ENCODE peak calls at places on chromosomes 4 and X, in seven cellular contexts. J is choroid plexus epithelial cell, O is WERI-Rb-1, R is right lobe of liver, D is cardiac fibroblast, X is fibroblast of pulmonary artery, Q is AG10803. Y is an unnamed sample.

GRCh38 chr4:122966201-122966600 is 43.8 kb upstream of the NUDT6 start:
- DNase-seq in J (no peak), O (no peak), R (no peak), D (no peak), X (no peak), Q (no peak), Y (no peak)

GRCh38 chrX:51975811-51976210 is 82.4 kb downstream of the MAGED1 start:
- DNase-seq in J (no peak), O (no peak), R (no peak), D (no peak), X (no peak), Q (no peak), Y (no peak)

GRCh38 chrX:10415704-10416001 is 204.7 kb downstream of the MID1 start:
- DNase-seq in J (peak), O (no peak), R (no peak), D (no peak), X (peak), Q (peak), Y (peak)

GRCh38 chrX:38052096-38052495 is 45.7 kb downstream of the SYTL5 start:
- DNase-seq in J (peak), O (no peak), R (no peak), D (peak), X (peak), Q (peak), Y (peak)

GRCh38 chr4:169682360-169683047 is 62.1 kb downstream of the CLCN3 start:
- DNase-seq in J (peak), O (no peak), R (no peak), D (peak), X (peak), Q (peak), Y (peak)

GRCh38 chrX:118534716-118535493 is 39.3 kb downstream of the DOCK11 start:
- DNase-seq in J (peak), O (no peak), R (no peak), D (no peak), X (no peak), Q (no peak), Y (no peak)

GRCh38 chr4:73707269-73707875 is 33.0 kb upstream of the CXCL8 start:
- DNase-seq in J (no peak), O (no peak), R (no peak), D (no peak), X (no peak), Q (no peak), Y (no peak)

GRCh38 chr4:52299120-52299519 is 248.0 kb downstream of the SPATA18 start:
- DNase-seq in J (no peak), O (no peak), R (no peak), D (no peak), X (no peak), Q (peak), Y (no peak)

GRCh38 chr4:165874072-165874798 is 1.2 kb downstream of the TLL1 start:
- DNase-seq in J (no peak), O (peak), R (no peak), D (peak), X (peak), Q (no peak), Y (no peak)

GRCh38 chr4:13329963-13330362 is 154.2 kb downstream of the RAB28 start:
- DNase-seq in J (peak), O (no peak), R (no peak), D (peak), X (peak), Q (peak), Y (peak)

GRCh38 chrX:110045988-110046387 is 43.1 kb downstream of the TMEM164 start:
- DNase-seq in J (peak), O (no peak), R (no peak), D (peak), X (peak), Q (no peak), Y (peak)

GRCh38 chr4:174764105-174764729 is 64.8 kb downstream of the GLRA3 start:
- DNase-seq in J (peak), O (no peak), R (no peak), D (peak), X (peak), Q (peak), Y (peak)

GRCh38 chrX:53711446-53711845 is 24.9 kb upstream of the HUWE1 start:
- DNase-seq in J (no peak), O (no peak), R (no peak), D (no peak), X (no peak), Q (no peak), Y (no peak)

GRCh38 chr4:143626134-143626859 is 74.2 kb downstream of the FREM3 start:
- DNase-seq in J (peak), O (no peak), R (peak), D (peak), X (peak), Q (peak), Y (peak)

GRCh38 chr4:104879367-104879766 is 267.3 kb upstream of the TET2 start:
- DNase-seq in J (no peak), O (no peak), R (no peak), D (peak), X (no peak), Q (no peak), Y (peak)

GRCh38 chrX:106168107-106168506 is at the start of gene PWWP3B:
- DNase-seq in J (peak), O (no peak), R (no peak), D (peak), X (peak), Q (no peak), Y (peak)

GRCh38 chr4:154559141-154559841 is 3.5 kb upstream of the FGB start:
- DNase-seq in J (peak), O (peak), R (peak), D (peak), X (peak), Q (peak), Y (peak)

GRCh38 chr4:55830048-55830447 is 10.5 kb downstream of the EXOC1L start:
- DNase-seq in J (no peak), O (no peak), R (no peak), D (no peak), X (no peak), Q (no peak), Y (no peak)

GRCh38 chr4:59629348-59629747 is 1570.8 kb upstream of the ADGRL3 start:
- DNase-seq in J (no peak), O (no peak), R (no peak), D (no peak), X (no peak), Q (no peak), Y (no peak)

GRCh38 chr4:71236226-71236625 is 102.6 kb upstream of the SLC4A4 start:
- DNase-seq in J (no peak), O (no peak), R (no peak), D (no peak), X (no peak), Q (no peak), Y (no peak)

GRCh38 chr4:147480891-147481576 is at the start of gene EDNRA:
- DNase-seq in J (peak), O (peak), R (no peak), D (peak), X (peak), Q (peak), Y (peak)

GRCh38 chr4:142719854-142720541 is 126.1 kb downstream of the INPP4B start:
- DNase-seq in J (peak), O (no peak), R (no peak), D (peak), X (peak), Q (peak), Y (peak)

GRCh38 chr4:100690812-100691211 is 173.0 kb upstream of the EMCN start:
- DNase-seq in J (no peak), O (no peak), R (no peak), D (no peak), X (no peak), Q (no peak), Y (no peak)

GRCh38 chr4:21769404-21770147 is 179.0 kb downstream of the KCNIP4 start:
- DNase-seq in J (peak), O (no peak), R (no peak), D (peak), X (peak), Q (peak), Y (peak)

GRCh38 chr4:102519925-102520324 is 18.8 kb downstream of the NFKB1 start:
- DNase-seq in J (no peak), O (no peak), R (no peak), D (no peak), X (no peak), Q (no peak), Y (no peak)

GRCh38 chr4:102514298-102514964 is 13.3 kb downstream of the NFKB1 start:
- DNase-seq in J (no peak), O (no peak), R (no peak), D (no peak), X (no peak), Q (no peak), Y (no peak)

GRCh38 chr4:102521570-102522553 is 20.7 kb downstream of the NFKB1 start:
- DNase-seq in J (no peak), O (no peak), R (no peak), D (no peak), X (no peak), Q (no peak), Y (peak)

GRCh38 chr4:102518703-102519131 is 17.6 kb downstream of the NFKB1 start:
- DNase-seq in J (peak), O (no peak), R (no peak), D (no peak), X (peak), Q (peak), Y (no peak)

GRCh38 chr4:102517753-102518152 is 16.6 kb downstream of the NFKB1 start:
- DNase-seq in J (peak), O (no peak), R (no peak), D (no peak), X (no peak), Q (no peak), Y (no peak)
- H3K4me3 ChIP-seq in J (no peak), O (no peak), R (no peak), D (no peak), X (no peak), Q (no peak), Y (no peak)

GRCh38 chr4:15704145-15704544 is 1.3 kb downstream of the BST1 start:
- DNase-seq in J (no peak), O (no peak), R (no peak), D (no peak), X (no peak), Q (no peak), Y (no peak)

GRCh38 chr4:15706646-15707362 is 3.9 kb downstream of the BST1 start:
- DNase-seq in J (no peak), O (no peak), R (no peak), D (peak), X (peak), Q (peak), Y (no peak)

GRCh38 chr4:15702941-15703403 is at the start of gene BST1:
- DNase-seq in J (peak), O (no peak), R (peak), D (peak), X (peak), Q (peak), Y (peak)

GRCh38 chr4:15703439-15703838 is 574 bp downstream of the BST1 start:
- DNase-seq in J (no peak), O (no peak), R (no peak), D (no peak), X (no peak), Q (no peak), Y (no peak)

DNA sequence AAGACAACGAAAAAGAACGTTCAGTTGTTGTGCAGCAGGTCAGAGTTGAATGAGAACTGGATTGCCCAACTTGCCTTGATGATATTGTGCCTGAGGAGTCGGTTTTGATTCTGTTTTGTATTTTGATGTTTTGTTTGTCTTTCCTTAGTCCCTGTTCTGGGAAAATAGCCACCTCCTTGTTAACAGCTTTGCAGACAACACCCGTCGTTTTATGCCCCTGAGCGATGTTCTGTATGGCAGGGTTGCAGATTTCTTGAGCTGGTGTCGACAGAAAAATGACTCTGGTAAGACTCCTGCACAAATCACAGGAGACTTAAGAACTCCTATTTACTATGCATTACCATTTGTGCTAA is 4.5 kb downstream of the BST1 start:
- DNase-seq in J (no peak), O (no peak), R (no peak), D (peak), X (no peak), Q (no peak), Y (no peak)
- H3K4me3 ChIP-seq in J (no peak), O (no peak), R (no peak), D (no peak), X (no peak), Q (no peak), Y (no peak)

DNA sequence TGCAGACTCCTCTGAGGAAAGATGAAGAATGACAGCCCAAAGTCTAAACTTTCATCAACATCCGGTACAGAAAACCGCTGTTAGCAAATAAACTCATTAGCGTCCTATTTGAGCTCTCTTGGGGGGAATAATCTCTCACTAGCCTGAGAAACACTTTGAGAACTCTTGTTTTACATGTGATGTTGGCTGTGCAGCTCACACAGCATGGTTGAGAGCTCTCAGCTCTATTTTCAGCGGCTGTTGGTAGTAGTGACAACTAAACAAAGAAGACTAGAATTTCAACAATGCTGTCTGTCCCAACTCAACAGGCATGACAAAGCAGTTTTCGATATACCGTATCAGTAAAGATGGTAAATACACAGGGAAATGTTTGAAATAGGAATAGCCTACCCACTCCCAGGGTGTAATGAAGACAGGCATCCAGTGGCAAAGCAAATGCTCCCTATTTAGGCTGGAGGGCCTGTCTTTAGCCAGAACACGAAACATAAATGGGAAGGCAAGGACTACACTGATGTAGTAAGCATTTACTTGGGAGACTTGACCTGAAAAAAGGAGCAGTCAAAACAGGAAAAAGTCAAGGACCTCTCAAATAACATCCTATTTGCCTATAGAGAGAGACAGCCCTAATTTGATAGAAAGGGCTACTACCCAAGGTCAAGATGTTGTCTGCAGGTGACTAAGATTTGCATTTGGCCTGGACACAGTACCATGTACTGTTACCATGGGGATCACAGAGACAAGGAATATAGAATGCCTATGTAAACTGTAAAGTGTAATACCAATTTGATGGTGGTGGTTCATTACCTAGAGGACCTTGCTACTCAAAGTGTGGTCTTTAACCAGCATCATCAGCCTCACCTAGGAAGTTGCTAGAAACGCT is 60.4 kb downstream of the PPEF2 start:
- DNase-seq in J (peak), O (no peak), R (no peak), D (peak), X (peak), Q (no peak), Y (no peak)
- H3K4me3 ChIP-seq in J (no peak), O (no peak), R (no peak), D (no peak), X (no peak), Q (no peak), Y (no peak)

GRCh38 chrX:134883134-134883700 is 107.6 kb upstream of the SMIM10 start:
- DNase-seq in J (no peak), O (no peak), R (no peak), D (no peak), X (no peak), Q (no peak), Y (no peak)
- H3K4me3 ChIP-seq in J (no peak), O (no peak), R (no peak), D (no peak), X (no peak), Q (no peak), Y (no peak)

DNA sequence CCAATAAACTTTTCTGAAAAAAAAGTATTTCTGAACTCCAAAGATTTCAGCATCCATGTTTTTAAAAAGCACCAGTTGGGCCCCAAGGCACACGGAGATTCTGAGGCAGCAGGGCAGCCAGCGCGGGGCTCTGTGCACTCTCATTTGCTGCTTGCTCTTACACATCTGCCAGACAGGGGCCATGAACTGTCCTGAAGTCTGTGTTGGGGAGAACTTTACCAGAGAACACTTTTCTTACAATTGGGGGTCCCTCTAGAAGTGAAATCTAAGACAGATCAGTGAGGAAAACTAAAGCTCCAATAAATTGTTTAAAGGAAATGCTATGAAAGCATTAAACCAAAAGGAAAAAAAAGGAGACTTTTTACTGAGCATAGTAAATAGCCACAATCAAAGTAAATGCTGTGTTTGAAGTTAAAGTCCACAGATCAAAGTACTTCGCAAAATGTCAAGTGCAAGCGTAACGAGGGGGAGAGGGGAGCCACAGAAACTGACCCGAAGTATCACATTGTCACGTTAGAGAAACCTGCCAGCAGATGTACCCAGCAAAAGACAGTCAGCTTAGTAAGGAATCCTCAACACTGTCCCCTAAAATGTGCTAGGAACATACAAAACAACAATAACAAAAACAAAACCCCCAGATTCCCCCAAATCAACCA is 37.8 kb downstream of the SORBS2 start:
- DNase-seq in J (no peak), O (no peak), R (peak), D (no peak), X (no peak), Q (no peak), Y (no peak)
- H3K4me3 ChIP-seq in J (peak), O (no peak), R (peak), D (no peak), X (peak), Q (peak), Y (no peak)

GRCh38 chrX:27767387-27767786 is 40.4 kb upstream of the MAGEB10 start:
- DNase-seq in J (peak), O (no peak), R (no peak), D (no peak), X (peak), Q (no peak), Y (peak)

GRCh38 chrX:27765718-27766117 is 42.1 kb upstream of the MAGEB10 start:
- DNase-seq in J (no peak), O (no peak), R (no peak), D (no peak), X (no peak), Q (no peak), Y (no peak)
- H3K4me3 ChIP-seq in J (no peak), O (no peak), R (no peak), D (no peak), X (no peak), Q (no peak), Y (no peak)

Y was measured in fibroblast of mammary gland.